ENCODE peak calls at places on chromosome 11, in eight cellular contexts. I is dorsolateral prefrontal cortex; F is CD8-positive, alpha-beta memory T cell; Q is osteoblast; Y is esophagus squamous epithelium; S is cardiac muscle cell; H is Peyer's patch; V is psoas muscle. R is an unnamed sample.
A peak's percentile ranks its signal among the peaks of the same experiment; 100 is the strongest.

GRCh38 chr11:5596611-5597201 is at the start of gene TRIM6:
- DNase-seq in F (no peak), I (no peak), S (peak; percentile 60), H (peak; percentile 70), Y (no peak), Q (peak; percentile 83), V (peak; percentile 55), R (no peak)

GRCh38 chr11:68128682-68129327 is 7.6 kb upstream of the CHKA start:
- DNase-seq in V (peak; percentile 68), S (peak; percentile 79), I (no peak), Y (no peak), Q (peak; percentile 85), F (no peak), H (peak; percentile 86), R (no peak)

GRCh38 chr11:2569321-2569721 is 124.5 kb downstream of the KCNQ1 start:
- DNase-seq in Y (no peak), Q (no peak), V (peak; percentile 6), F (no peak), H (no peak), S (no peak), I (no peak), R (no peak)

GRCh38 chr11:15128621-15129020 is 13.9 kb downstream of the INSC start:
- DNase-seq in H (no peak), F (no peak), V (no peak), S (no peak), I (no peak), Y (no peak), Q (no peak), R (no peak)

GRCh38 chr11:2830886-2831285 is 54.7 kb downstream of the CDKN1C start:
- DNase-seq in S (no peak), F (no peak), I (no peak), V (no peak), H (no peak), Y (no peak), Q (no peak), R (no peak)

GRCh38 chr11:115226556-115226955 is 277.7 kb downstream of the CADM1 start:
- DNase-seq in S (peak; percentile 42), I (no peak), F (no peak), Q (peak; percentile 23), V (no peak), Y (no peak), H (no peak), R (no peak)

GRCh38 chr11:9273430-9274336 is 8.5 kb upstream of the DENND5A start:
- DNase-seq in H (peak; percentile 26), Q (peak; percentile 58), I (peak; percentile 4), Y (no peak), S (no peak), F (no peak), V (no peak), R (no peak)

GRCh38 chr11:127182586-127183203 is 182.1 kb upstream of the KIRREL3 start:
- DNase-seq in I (no peak), S (peak; percentile 6), H (no peak), F (no peak), V (no peak), Y (no peak), Q (no peak), R (no peak)

GRCh38 chr11:74050465-74050864 is 41.6 kb upstream of the UCP3 start:
- DNase-seq in Y (no peak), V (no peak), H (no peak), F (no peak), S (no peak), I (no peak), Q (no peak), R (no peak)

GRCh38 chr11:37177721-37178120 is 579.7 kb upstream of the RAG2 start:
- DNase-seq in Y (no peak), H (no peak), Q (no peak), I (no peak), S (no peak), V (no peak), F (no peak), R (no peak)

GRCh38 chr11:9090488-9091043 is 833 bp downstream of the SCUBE2 start:
- DNase-seq in Y (no peak), Q (peak; percentile 81), H (no peak), F (no peak), I (no peak), S (no peak), V (no peak), R (no peak)

GRCh38 chr11:70072471-70073187 is 5.5 kb upstream of the ANO1 start:
- DNase-seq in F (no peak), H (peak; percentile 28), Y (no peak), I (no peak), Q (peak; percentile 60), V (no peak), S (no peak), R (no peak)

GRCh38 chr11:85114786-85115185 is 512.4 kb downstream of the DLG2 start:
- DNase-seq in V (no peak), F (no peak), Q (no peak), I (no peak), S (no peak), Y (no peak), H (no peak), R (no peak)

GRCh38 chr11:92227233-92227593 is 2.6 kb downstream of the FAT3 start:
- DNase-seq in F (no peak), Y (no peak), H (no peak), Q (peak; percentile 78), V (no peak), S (no peak), I (no peak), R (no peak)

GRCh38 chr11:88231894-88232482 is 56.7 kb upstream of the RAB38 start:
- DNase-seq in F (peak; percentile 4), Y (no peak), Q (peak; percentile 60), I (no peak), V (no peak), H (no peak), S (peak; percentile 52), R (peak; percentile 4)

GRCh38 chr11:102599642-102600261 is 25.4 kb downstream of the MMP20 start:
- DNase-seq in F (no peak), H (no peak), S (no peak), Y (no peak), V (no peak), I (no peak), Q (no peak), R (no peak)

DNA sequence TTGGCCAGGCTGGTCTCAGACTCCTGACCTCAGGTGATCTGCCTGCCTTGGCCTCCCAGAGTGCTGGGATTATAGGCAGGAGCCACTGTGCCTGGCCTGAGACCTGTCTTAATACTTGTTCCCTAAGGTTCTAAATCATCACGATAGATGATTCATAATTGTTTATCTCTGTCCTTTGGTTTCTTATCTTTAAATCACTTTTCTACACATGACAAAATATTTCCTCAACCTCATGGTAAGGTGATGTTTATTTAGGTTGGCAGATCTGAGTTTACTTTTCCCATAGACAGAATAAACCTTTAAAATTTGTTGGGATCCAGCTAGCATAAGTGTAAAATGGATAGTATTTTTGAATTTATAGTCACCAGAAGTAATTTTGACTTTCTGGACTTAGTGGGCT is 3.5 kb downstream of the PSMD13 start:
- DNase-seq in Y (no peak), V (no peak), H (no peak), F (no peak), Q (no peak), S (no peak), I (no peak), R (no peak)
- H3K4me3 ChIP-seq in Y (no peak overlapping the region), V (no peak overlapping the region), H (no peak overlapping the region), F (no peak overlapping the region), Q (no peak overlapping the region), S (no peak overlapping the region), I (no peak overlapping the region), R (no peak overlapping the region)

GRCh38 chr11:134332782-134333181 is 994 bp downstream of the GLB1L2 start:
- DNase-seq in I (no peak), H (no peak), F (no peak), V (no peak), Q (no peak), Y (no peak), S (no peak), R (no peak)
- H3K4me3 ChIP-seq in I (peak overlapping the region; percentile 67), H (no peak overlapping the region), F (peak overlapping the region; percentile 67), V (peak overlapping the region; percentile 78), Q (no peak overlapping the region), Y (peak overlapping the region; percentile 62), S (no peak overlapping the region), R (peak overlapping the region; percentile 68)

GRCh38 chr11:17547051-17547577 is at the start of gene OTOG:
- DNase-seq in F (no peak), H (no peak), S (peak; percentile 63), Y (no peak), V (no peak), Q (peak; percentile 93), I (no peak), R (no peak)
- H3K4me3 ChIP-seq in F (no peak within 1 kb of the TSS), H (no peak within 1 kb of the TSS), S (no peak within 1 kb of the TSS), Y (no peak within 1 kb of the TSS), V (no peak within 1 kb of the TSS), Q (no peak within 1 kb of the TSS), I (no peak within 1 kb of the TSS), R (no peak within 1 kb of the TSS)

DNA sequence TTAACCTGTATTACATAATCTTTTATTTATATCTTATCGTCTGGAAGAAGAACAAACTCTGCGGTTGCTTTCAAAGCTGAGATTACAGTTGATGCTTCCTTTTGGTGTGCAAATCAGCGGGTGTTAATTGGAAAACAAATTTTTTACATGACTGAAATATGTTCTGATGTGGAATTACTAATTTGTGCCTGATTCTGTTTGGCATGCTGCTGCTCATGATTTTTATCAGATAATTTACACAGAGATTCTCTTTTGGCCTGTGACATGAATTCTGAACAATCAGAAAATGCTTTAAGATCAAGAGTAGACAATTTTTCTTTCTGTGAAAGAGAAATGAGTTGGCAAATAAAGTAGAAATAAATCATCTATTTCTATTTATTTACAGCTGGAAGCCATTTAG is 510.8 kb downstream of the NELL1 start:
- DNase-seq in V (no peak), F (no peak), Y (no peak), I (no peak), H (no peak), S (no peak), Q (no peak), R (no peak)
- H3K4me3 ChIP-seq in V (no peak overlapping the region), F (no peak overlapping the region), Y (no peak overlapping the region), I (no peak overlapping the region), H (no peak overlapping the region), S (no peak overlapping the region), Q (no peak overlapping the region), R (no peak overlapping the region)

DNA sequence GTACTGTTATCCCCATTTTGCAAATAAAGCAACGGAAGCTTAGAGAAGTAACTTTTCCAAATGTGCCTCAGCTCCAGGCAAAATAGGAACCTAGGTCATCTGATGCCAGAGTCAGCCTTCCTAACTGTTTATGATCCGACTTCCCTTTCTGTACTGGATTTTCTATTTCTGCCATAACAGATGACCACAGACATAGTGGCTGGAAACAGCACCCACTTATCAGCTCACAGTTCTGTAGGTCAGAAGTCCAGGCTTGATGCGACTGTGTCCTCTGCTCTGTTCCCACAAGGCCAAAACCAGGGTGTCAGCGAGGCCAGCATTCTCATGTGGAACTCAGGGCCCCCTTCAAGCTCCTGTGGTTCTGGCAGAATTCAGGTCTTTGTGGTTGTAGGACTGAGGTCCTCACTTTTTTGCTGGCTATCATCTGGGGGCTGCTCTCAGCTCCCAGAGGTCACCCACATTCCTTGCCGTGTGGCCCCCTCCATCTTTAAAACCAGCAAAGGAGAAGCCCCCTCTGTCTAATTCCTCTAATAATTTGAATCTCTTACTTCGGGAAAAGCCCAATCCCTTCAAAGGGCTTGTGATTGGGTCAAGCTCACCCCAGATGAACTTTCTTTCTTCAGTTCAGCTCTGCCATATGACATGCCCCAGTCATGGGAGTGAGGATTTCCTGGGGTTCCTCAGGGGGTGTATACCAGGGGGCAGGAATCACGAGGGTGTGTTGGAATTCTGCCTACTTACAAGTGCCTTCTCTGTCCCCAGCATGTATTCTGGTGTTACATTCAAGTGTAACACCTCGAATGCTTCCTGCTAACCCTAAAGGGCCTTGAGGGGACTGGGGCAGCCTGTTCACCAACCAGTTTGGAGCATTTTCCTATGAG is 15.3 kb downstream of the KCNJ5 start:
- DNase-seq in H (no peak), Y (no peak), I (no peak), F (no peak), S (no peak), V (no peak), Q (no peak), R (no peak)
- H3K4me3 ChIP-seq in H (peak overlapping the region; percentile 55), Y (peak overlapping the region; percentile 63), I (no peak overlapping the region), F (peak overlapping the region; percentile 50), S (peak overlapping the region; percentile 16), V (peak overlapping the region; percentile 59), Q (peak overlapping the region; percentile 73), R (no peak overlapping the region)

GRCh38 chr11:105923252-105923651 is 98.8 kb downstream of the MSANTD4 start:
- DNase-seq in Q (no peak), I (no peak), F (no peak), Y (no peak), H (no peak), V (no peak), S (no peak), R (no peak)
- H3K4me3 ChIP-seq in Q (no peak overlapping the region), I (peak overlapping the region; percentile 5), F (no peak overlapping the region), Y (no peak overlapping the region), H (no peak overlapping the region), V (no peak overlapping the region), S (no peak overlapping the region), R (no peak overlapping the region)